ENCODE peak calls at places on chromosome 2, in six cellular contexts. N, F, E, O, R and H are unnamed samples.

GRCh38 chr2:140714586-140714985 is 1416.2 kb downstream of the LRP1B start:
- DNase-seq in R (no peak), F (no peak), E (no peak), N (no peak), O (no peak), H (no peak)

GRCh38 chr2:68565273-68565672 is 78.1 kb upstream of the PROKR1 start:
- DNase-seq in N (no peak), R (no peak), E (no peak), F (no peak), O (no peak), H (no peak)

GRCh38 chr2:27799646-27800010 is 28.1 kb downstream of the MRPL33 start:
- DNase-seq in N (no peak), E (peak), F (no peak), R (no peak), O (no peak), H (no peak)

GRCh38 chr2:241994556-241995213 is 125.2 kb downstream of the RTP5 start:
- DNase-seq in N (no peak), E (no peak), O (no peak), R (no peak), F (no peak), H (no peak)

GRCh38 chr2:58803192-58803591 is 562.1 kb upstream of the FANCL start:
- DNase-seq in N (no peak), O (no peak), F (no peak), R (no peak), E (no peak), H (no peak)

GRCh38 chr2:134365356-134365755 is 111.5 kb downstream of the MGAT5 start:
- DNase-seq in N (no peak), O (no peak), E (peak), F (peak), R (no peak), H (no peak)

GRCh38 chr2:215918901-215919585 is 94.3 kb downstream of the MREG start:
- DNase-seq in O (no peak), F (no peak), E (no peak), N (no peak), R (no peak), H (no peak)

GRCh38 chr2:147345246-147345645 is 499.6 kb upstream of the ACVR2A start:
- DNase-seq in O (peak), E (peak), F (no peak), N (no peak), R (no peak), H (no peak)

GRCh38 chr2:228917195-228917594 is 353.9 kb downstream of the PID1 start:
- DNase-seq in E (no peak), N (no peak), O (peak), R (no peak), F (no peak), H (no peak)

GRCh38 chr2:240032406-240033329 is 2.4 kb upstream of the OR6B2 start:
- DNase-seq in O (no peak), N (no peak), R (no peak), F (no peak), E (no peak), H (no peak)

GRCh38 chr2:229666811-229667210 is 47.5 kb downstream of the DNER start:
- DNase-seq in E (no peak), F (no peak), R (no peak), O (no peak), N (no peak), H (no peak)

GRCh38 chr2:64453710-64454315 is at the start of gene LGALSL:
- DNase-seq in F (peak), N (no peak), E (peak), R (no peak), O (peak), H (peak)

GRCh38 chr2:237677951-237678481 is 50.6 kb downstream of the LRRFIP1 start:
- DNase-seq in N (no peak), F (no peak), R (no peak), E (no peak), O (peak), H (no peak)

GRCh38 chr2:44549099-44549471 is 187.3 kb downstream of the CAMKMT start:
- DNase-seq in E (peak), R (peak), O (peak), F (no peak), N (peak), H (no peak)

GRCh38 chr2:84840306-84840705 is 40.6 kb downstream of the TRABD2A start:
- DNase-seq in E (no peak), N (no peak), R (no peak), O (peak), F (no peak), H (no peak)

GRCh38 chr2:127953849-127954248 is 68.1 kb upstream of the AMMECR1L start:
- DNase-seq in O (no peak), R (no peak), E (no peak), F (no peak), N (no peak), H (no peak)

GRCh38 chr2:226831266-226831665 is 4.6 kb upstream of the RHBDD1 start:
- DNase-seq in E (no peak), N (no peak), R (no peak), F (no peak), O (no peak), H (no peak)

GRCh38 chr2:152335016-152335850 is at the start of gene FMNL2:
- DNase-seq in E (peak), O (peak), F (peak), R (no peak), N (no peak), H (peak)
- TF ChIP-seq CTCF in E (no peak), O (no peak), F (no peak), R (no peak), N (no peak), H (no peak)

DNA sequence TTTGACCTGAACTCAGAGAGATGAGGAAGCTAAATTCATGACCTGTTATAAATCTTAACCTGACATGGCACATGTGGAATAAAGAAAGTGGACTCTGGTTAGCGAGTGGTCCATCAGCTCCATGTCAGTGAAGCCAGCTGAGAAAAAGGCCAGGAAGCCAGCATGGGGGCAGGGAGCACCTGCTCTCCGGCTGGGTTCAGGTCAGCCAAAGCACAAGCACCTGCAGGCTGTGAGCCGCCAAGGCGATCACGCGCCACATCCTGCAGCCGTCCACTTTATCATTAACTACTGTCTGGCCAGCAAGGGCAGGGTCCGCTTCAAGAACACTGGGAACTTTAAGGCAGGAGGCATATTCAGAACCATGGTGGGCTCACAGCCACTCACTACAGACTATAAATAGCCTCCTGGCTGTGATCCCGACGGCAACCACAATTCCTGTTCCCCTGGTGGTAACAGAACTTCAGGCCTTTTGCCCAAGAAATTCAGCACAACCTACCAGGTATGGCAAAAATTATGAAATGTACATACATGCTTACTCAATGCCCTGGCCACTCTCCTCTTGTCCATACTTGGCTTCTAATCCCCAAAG is 35.5 kb downstream of the ACVR1 start:
- DNase-seq in E (peak), R (no peak), O (peak), F (peak), N (no peak), H (no peak)
- TF ChIP-seq CTCF in E (no peak), R (no peak), O (no peak), F (no peak), N (no peak), H (no peak)

GRCh38 chr2:18741888-18742287 is 152.5 kb upstream of the NT5C1B start:
- DNase-seq in R (no peak), O (peak), N (no peak), F (no peak), E (no peak), H (no peak)

GRCh38 chr2:18745431-18746272 is 156.3 kb upstream of the NT5C1B start:
- DNase-seq in N (no peak), F (no peak), E (no peak), R (no peak), O (no peak), H (no peak)

GRCh38 chr2:18740428-18740827 is 151.1 kb upstream of the NT5C1B start:
- DNase-seq in R (no peak), O (peak), N (no peak), F (no peak), E (no peak), H (no peak)

DNA sequence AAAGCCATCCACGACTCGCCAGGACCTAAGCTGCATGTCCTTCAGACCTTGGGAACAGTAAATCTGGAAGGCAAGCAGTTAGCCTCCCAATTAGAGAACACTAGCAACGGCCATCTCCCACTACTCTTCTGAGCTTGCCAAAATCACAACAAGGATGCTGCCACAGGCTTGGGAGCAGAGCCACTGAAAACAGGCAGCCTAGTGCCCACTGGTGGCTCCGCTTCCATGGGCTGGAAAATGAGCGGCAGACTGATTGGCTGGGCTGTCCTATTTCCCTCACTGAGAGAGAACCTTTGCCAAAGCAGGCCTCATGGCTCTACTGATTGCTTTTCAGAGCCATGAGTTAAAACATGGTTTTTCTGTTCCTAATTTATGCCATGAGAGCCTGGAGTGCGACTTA is 153.0 kb upstream of the NT5C1B start:
- DNase-seq in R (no peak), E (no peak), F (no peak), O (peak), N (no peak), H (no peak)
- TF ChIP-seq CTCF in R (no peak), E (no peak), F (no peak), O (no peak), N (peak), H (no peak)

GRCh38 chr2:164388511-164388910 is 232.8 kb downstream of the GRB14 start:
- DNase-seq in F (no peak), E (peak), N (peak), O (peak), R (peak), H (no peak)
- TF ChIP-seq CTCF in F (no peak), E (no peak), N (no peak), O (no peak), R (no peak), H (no peak)

DNA sequence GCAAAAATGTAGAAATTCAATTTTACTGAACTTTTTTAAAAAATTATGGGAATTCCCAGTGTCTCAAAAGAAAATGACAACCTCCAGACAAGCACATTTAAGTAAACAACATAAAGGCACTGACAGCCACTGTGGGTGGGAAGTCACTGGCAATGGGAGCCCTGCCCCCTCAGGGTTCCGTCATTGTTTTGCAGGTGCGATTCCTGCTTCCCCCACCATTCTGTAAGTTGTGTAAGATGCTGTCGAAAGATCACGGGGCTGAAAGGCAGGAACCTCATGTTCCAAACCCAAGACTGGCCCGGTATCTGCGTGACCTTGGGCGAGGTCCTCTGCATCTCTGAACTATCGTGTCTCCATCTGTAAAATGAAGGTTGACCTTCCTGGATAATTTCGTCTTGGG is 15.8 kb upstream of the ASPRV1 start:
- DNase-seq in E (no peak), N (no peak), R (no peak), F (no peak), O (no peak), H (no peak)
- TF ChIP-seq CTCF in E (no peak), N (no peak), R (no peak), F (no peak), O (no peak), H (no peak)

DNA sequence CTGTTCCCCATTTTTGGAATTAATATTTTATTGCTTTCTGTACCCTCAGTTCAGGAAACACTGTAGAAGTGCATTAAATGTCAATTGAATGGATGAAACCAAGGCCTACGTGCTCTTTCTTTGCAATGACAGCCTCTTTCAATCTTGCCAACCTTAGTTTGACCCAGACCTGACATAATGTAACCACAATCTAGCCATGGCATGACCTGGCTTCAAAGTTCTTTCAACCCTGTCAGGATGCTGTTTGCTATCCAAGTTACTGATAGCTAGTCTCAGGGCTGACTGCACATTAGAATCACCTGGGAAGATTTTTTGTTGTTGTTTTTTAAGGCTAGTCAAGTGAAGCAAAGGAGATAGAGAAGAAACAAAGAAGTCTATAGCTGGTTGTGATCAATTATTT is 190.9 kb upstream of the PKDCC start:
- DNase-seq in O (no peak), F (no peak), E (no peak), N (no peak), R (no peak), H (no peak)
- TF ChIP-seq CTCF in O (no peak), F (no peak), E (no peak), N (no peak), R (no peak), H (no peak)

GRCh38 chr2:191728710-191729597 is 51.0 kb downstream of the NABP1 start:
- DNase-seq in F (no peak), R (no peak), O (no peak), E (peak), N (no peak), H (no peak)
- TF ChIP-seq CTCF in F (no peak), R (no peak), O (no peak), E (no peak), N (no peak), H (peak)

GRCh38 chr2:18560797-18561085 is 288 bp upstream of the RDH14 start:
- DNase-seq in O (no peak), E (no peak), N (no peak), R (no peak), F (no peak), H (no peak)
- TF ChIP-seq CTCF in O (no peak), E (no peak), N (no peak), R (no peak), F (no peak), H (no peak)

GRCh38 chr2:202072226-202072625 is 829 bp upstream of the KIAA2012 start:
- DNase-seq in O (no peak), F (no peak), R (no peak), N (no peak), E (no peak), H (no peak)
- TF ChIP-seq CTCF in O (peak), F (peak), R (peak), N (peak), E (no peak), H (peak)